ENCODE peak calls at places on chromosomes 5 and 9, in six cellular contexts. R is cardiac muscle cell, M is upper lobe of right lung, B is psoas muscle, A is heart right ventricle, H is uterus. P is an unnamed sample. For H3K4me1, the result is how much of the 10 kb centered on the place peaks cover.

GRCh38 chr9:21833090-21833801 is 30.8 kb downstream of the MTAP start:
- DNase-seq in R (no peak), M (no peak), B (no peak), A (no peak), H (no peak), P (no peak)

GRCh38 chr9:130171226-130172148 is 717 bp upstream of the NCS1 start:
- DNase-seq in R (no peak), M (no peak), B (no peak), A (no peak), H (no peak), P (no peak)

GRCh38 chr9:109246533-109246932 is 74.3 kb downstream of the EPB41L4B start:
- DNase-seq in R (no peak), M (no peak), B (no peak), A (no peak), H (no peak), P (no peak)

GRCh38 chr9:134053941-134054761 is 13.7 kb downstream of the BRD3 start:
- DNase-seq in R (no peak), M (no peak), B (no peak), A (no peak), H (no peak), P (no peak)

GRCh38 chr9:12231832-12232231 is 461.4 kb upstream of the TYRP1 start:
- DNase-seq in R (no peak), M (no peak), B (no peak), A (no peak), H (no peak), P (no peak)

GRCh38 chr9:32906213-32906612 is 95.2 kb downstream of the APTX start:
- DNase-seq in R (no peak), M (no peak), B (no peak), A (no peak), H (no peak), P (no peak)

GRCh38 chr9:136100700-136101614 is 5.9 kb upstream of the NACC2 start:
- DNase-seq in R (no peak), M (no peak), B (no peak), A (no peak), H (no peak), P (no peak)

GRCh38 chr5:149550608-149551226 is 522 bp downstream of the CSNK1A1 start:
- DNase-seq in R (peak), M (no peak), B (no peak), A (no peak), H (peak), P (peak)

GRCh38 chr9:90899287-90899686 is 97.7 kb downstream of the SYK start:
- DNase-seq in R (no peak), M (no peak), B (no peak), A (no peak), H (no peak), P (no peak)

GRCh38 chr5:130759061-130759460 is 406.0 kb downstream of the HINT1 start:
- DNase-seq in R (peak), M (no peak), B (no peak), A (no peak), H (no peak), P (no peak)

GRCh38 chr5:160083012-160083436 is 36.2 kb downstream of the PWWP2A start:
- DNase-seq in R (no peak), M (no peak), B (no peak), A (no peak), H (no peak), P (no peak)

GRCh38 chr5:144209421-144209820 is 38.7 kb downstream of the KCTD16 start:
- DNase-seq in R (no peak), M (no peak), B (no peak), A (no peak), H (no peak), P (no peak)

GRCh38 chr9:76452839-76453238 is 6.1 kb upstream of the GCNT1 start:
- DNase-seq in R (no peak), M (no peak), B (no peak), A (no peak), H (no peak), P (no peak)

GRCh38 chr5:9895305-9895650 is 265.1 kb upstream of the TAS2R1 start:
- DNase-seq in R (no peak), M (no peak), B (no peak), A (no peak), H (no peak), P (no peak)

GRCh38 chr5:123827811-123828210 is 315.8 kb downstream of the CSNK1G3 start:
- DNase-seq in R (no peak), M (no peak), B (no peak), A (no peak), H (no peak), P (no peak)

GRCh38 chr9:115855458-115856133 is 298.0 kb upstream of the PAPPA start:
- DNase-seq in R (no peak), M (no peak), B (no peak), A (no peak), H (no peak), P (no peak)

GRCh38 chr5:63456279-63456678 is 506.0 kb downstream of the HTR1A start:
- DNase-seq in R (no peak), M (no peak), B (no peak), A (no peak), H (no peak), P (no peak)

GRCh38 chr5:134084570-134084969 is 29.9 kb upstream of the TCF7 start:
- DNase-seq in R (no peak), M (no peak), B (no peak), A (no peak), H (no peak), P (no peak)

GRCh38 chr5:73061593-73061992 is 58.8 kb upstream of the TMEM171 start:
- DNase-seq in R (peak), M (no peak), B (no peak), A (no peak), H (no peak), P (no peak)

GRCh38 chr5:177419045-177419444 is 7.4 kb upstream of the GRK6 start:
- DNase-seq in R (no peak), M (no peak), B (no peak), A (no peak), H (no peak), P (no peak)

GRCh38 chr9:138103824-138104206 is 226.2 kb downstream of the CACNA1B start:
- DNase-seq in R (no peak), M (peak), B (no peak), A (no peak), H (no peak), P (peak)

GRCh38 chr5:177462021-177462670 is 11.3 kb downstream of the DBN1 start:
- DNase-seq in R (no peak), M (no peak), B (no peak), A (peak), H (no peak), P (no peak)

GRCh38 chr9:116565986-116566385 is 121.1 kb upstream of the TRIM32 start:
- DNase-seq in R (no peak), M (no peak), B (no peak), A (no peak), H (no peak), P (no peak)

DNA sequence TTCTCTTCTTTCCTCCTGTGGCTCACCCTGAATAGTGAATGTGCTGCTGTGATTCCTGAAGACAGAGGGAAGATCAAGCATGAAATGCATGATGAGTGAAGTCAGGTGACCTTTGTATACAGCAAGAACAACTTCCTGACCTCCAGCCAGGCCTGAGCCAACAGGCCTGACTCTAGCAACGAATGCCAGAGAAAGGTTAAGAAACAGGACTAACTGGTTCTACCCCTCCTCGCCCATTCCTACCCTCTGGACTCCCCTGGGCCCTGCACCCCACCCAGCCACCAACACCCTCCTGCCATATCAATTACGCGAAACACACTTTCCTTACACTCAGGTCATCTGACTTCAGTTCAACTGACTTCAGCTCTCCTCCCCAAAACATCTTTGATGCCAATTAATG is 4.9 kb downstream of the SUSD1 start:
- DNase-seq in R (no peak), M (peak), B (no peak), A (no peak), H (no peak), P (no peak)
- H3K27ac ChIP-seq in R (no peak), M (no peak), B (no peak), A (no peak), H (no peak), P (no peak)

GRCh38 chr5:150636391-150637244 is 3.8 kb upstream of the SYNPO start:
- DNase-seq in R (peak), M (peak), B (peak), A (no peak), H (peak), P (peak)
- H3K4me1 ChIP-seq in R (under half), M (half or more), B (half or more), A (half or more), H (under half), P (half or more)

GRCh38 chr5:140115186-140115500 is 1.2 kb downstream of the PURA start:
- DNase-seq in R (no peak), M (no peak), B (no peak), A (no peak), H (no peak), P (no peak)

GRCh38 chr5:140114341-140115185 is 654 bp downstream of the PURA start:
- DNase-seq in R (peak), M (peak), B (peak), A (peak), H (peak), P (peak)

GRCh38 chr5:140117523-140117922 is 3.6 kb downstream of the PURA start:
- DNase-seq in R (no peak), M (no peak), B (no peak), A (no peak), H (no peak), P (no peak)

GRCh38 chr5:140118294-140118936 is 4.5 kb downstream of the PURA start:
- DNase-seq in R (no peak), M (no peak), B (no peak), A (no peak), H (no peak), P (no peak)

GRCh38 chr5:140116716-140117115 is 2.8 kb downstream of the PURA start:
- DNase-seq in R (no peak), M (no peak), B (no peak), A (no peak), H (no peak), P (no peak)
- TF ChIP-seq CTCF in R (no peak), M (no peak), B (no peak), A (no peak), H (no peak), P (no peak)

GRCh38 chr9:121294866-121295661 is 27.1 kb downstream of the GSN start:
- DNase-seq in R (no peak), M (no peak), B (peak), A (peak), H (peak), P (peak)
- H3K27ac ChIP-seq in R (peak), M (peak), B (peak), A (peak), H (peak), P (peak)

GRCh38 chr5:158967566-158967965 is 132.2 kb downstream of the EBF1 start:
- DNase-seq in R (no peak), M (no peak), B (no peak), A (no peak), H (no peak), P (no peak)
- H3K4me1 ChIP-seq in R (under half), M (under half), B (under half), A (under half), H (under half), P (under half)

P was measured in left lung.